ENCODE peak calls at places on chromosomes 12 and 14, in nine cellular contexts. C, S, A, W, P, Q, N, M and I are unnamed samples.

GRCh38 chr14:65224799-65225198 is 122.5 kb upstream of the MAX start:
- DNase-seq in C (no peak), S (no peak), A (peak), W (no peak), P (peak), Q (peak), N (no peak), M (no peak), I (peak)

GRCh38 chr14:105187935-105188524 is 6.9 kb upstream of the NUDT14 start:
- DNase-seq in C (no peak), S (no peak), A (peak), W (no peak), P (no peak), Q (no peak), N (peak), M (no peak), I (no peak)

GRCh38 chr12:97142737-97143450 is 235.8 kb downstream of the NEDD1 start:
- DNase-seq in C (no peak), S (no peak), A (no peak), W (no peak), P (no peak), Q (no peak), N (peak), M (no peak), I (no peak)

GRCh38 chr14:63045612-63046320 is 508 bp upstream of the KCNH5 start:
- DNase-seq in C (no peak), S (no peak), A (no peak), W (peak), P (no peak), Q (no peak), N (peak), M (no peak), I (no peak)

GRCh38 chr14:24398298-24398942 is 383 bp upstream of the NYNRIN start:
- DNase-seq in C (peak), S (no peak), A (no peak), W (no peak), P (no peak), Q (no peak), N (peak), M (peak), I (no peak)

GRCh38 chr12:40198601-40199000 is 26.2 kb upstream of the LRRK2 start:
- DNase-seq in C (no peak), S (no peak), A (no peak), W (no peak), P (no peak), Q (no peak), N (no peak), M (no peak), I (no peak)

GRCh38 chr14:33343016-33343415 is 404.3 kb downstream of the NPAS3 start:
- DNase-seq in C (no peak), S (no peak), A (no peak), W (no peak), P (no peak), Q (no peak), N (no peak), M (no peak), I (no peak)

GRCh38 chr12:46722737-46723136 is 103.1 kb downstream of the SLC38A4 start:
- DNase-seq in C (no peak), S (no peak), A (no peak), W (no peak), P (no peak), Q (no peak), N (no peak), M (no peak), I (no peak)

GRCh38 chr12:116855744-116856470 is 25.3 kb downstream of the HRK start:
- DNase-seq in C (no peak), S (no peak), A (no peak), W (no peak), P (no peak), Q (peak), N (no peak), M (no peak), I (no peak)

GRCh38 chr12:40515041-40515825 is 177.0 kb upstream of the CNTN1 start:
- DNase-seq in C (no peak), S (no peak), A (peak), W (no peak), P (no peak), Q (no peak), N (peak), M (no peak), I (peak)

GRCh38 chr12:52495385-52495784 is 2.3 kb upstream of the KRT6A start:
- DNase-seq in C (no peak), S (no peak), A (peak), W (no peak), P (no peak), Q (no peak), N (no peak), M (no peak), I (no peak)
- TF ChIP-seq CTCF in C (no peak), S (no peak), A (no peak), W (no peak), P (no peak), Q (no peak), N (no peak), M (no peak), I (no peak)

GRCh38 chr12:108691154-108691994 is 39.9 kb downstream of the CORO1C start:
- DNase-seq in C (peak), S (peak), A (peak), W (peak), P (peak), Q (peak), N (peak), M (peak), I (peak)
- H3K4me3 ChIP-seq in C (no peak), S (peak), A (peak), W (peak), P (peak), Q (peak), N (no peak), M (peak), I (peak)

GRCh38 chr14:53401646-53402045 is 248.5 kb upstream of the DDHD1 start:
- DNase-seq in C (no peak), S (no peak), A (no peak), W (no peak), P (no peak), Q (no peak), N (no peak), M (no peak), I (no peak)

DNA sequence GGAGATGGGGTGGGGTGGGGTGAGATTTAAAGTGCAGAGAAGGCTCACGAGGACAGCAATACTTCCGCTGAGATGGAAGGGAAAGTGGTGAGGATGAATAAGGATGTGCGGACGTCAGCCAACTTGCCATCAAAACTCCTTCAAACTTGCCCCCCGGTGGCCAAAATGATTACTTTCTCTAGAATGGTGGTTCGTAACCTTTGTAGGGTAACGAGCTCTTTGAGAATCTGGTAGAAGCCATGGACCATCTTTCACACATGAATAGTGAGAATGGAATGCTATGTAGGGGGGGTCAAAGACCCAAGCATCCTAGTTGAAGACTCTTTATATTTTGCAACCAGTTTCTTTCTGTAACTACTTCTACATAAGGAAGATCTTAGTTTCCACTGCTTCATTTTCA is 245.9 kb upstream of the DDHD1 start:
- DNase-seq in C (no peak), S (peak), A (peak), W (no peak), P (no peak), Q (no peak), N (no peak), M (no peak), I (peak)
- TF ChIP-seq CTCF in C (no peak), S (no peak), A (peak), W (no peak), P (no peak), Q (no peak), N (no peak), M (no peak), I (peak)

GRCh38 chr14:67010602-67011001 is 178.6 kb upstream of the GARIN2 start:
- DNase-seq in C (no peak), S (no peak), A (peak), W (no peak), P (no peak), Q (no peak), N (no peak), M (no peak), I (peak)
- H3K4me3 ChIP-seq in C (no peak), S (no peak), A (no peak), W (no peak), P (no peak), Q (no peak), N (no peak), M (no peak), I (no peak)

GRCh38 chr12:74418573-74418972 is 119.1 kb upstream of the ATXN7L3B start:
- DNase-seq in C (no peak), S (no peak), A (no peak), W (no peak), P (no peak), Q (no peak), N (no peak), M (no peak), I (no peak)

GRCh38 chr12:74412607-74413230 is 124.9 kb upstream of the ATXN7L3B start:
- DNase-seq in C (no peak), S (peak), A (peak), W (no peak), P (no peak), Q (no peak), N (no peak), M (no peak), I (peak)

GRCh38 chr12:74415633-74416032 is 122.0 kb upstream of the ATXN7L3B start:
- DNase-seq in C (no peak), S (peak), A (peak), W (no peak), P (no peak), Q (no peak), N (no peak), M (no peak), I (peak)
- TF ChIP-seq CTCF in C (peak), S (peak), A (peak), W (peak), P (no peak), Q (peak), N (peak), M (no peak), I (peak)

DNA sequence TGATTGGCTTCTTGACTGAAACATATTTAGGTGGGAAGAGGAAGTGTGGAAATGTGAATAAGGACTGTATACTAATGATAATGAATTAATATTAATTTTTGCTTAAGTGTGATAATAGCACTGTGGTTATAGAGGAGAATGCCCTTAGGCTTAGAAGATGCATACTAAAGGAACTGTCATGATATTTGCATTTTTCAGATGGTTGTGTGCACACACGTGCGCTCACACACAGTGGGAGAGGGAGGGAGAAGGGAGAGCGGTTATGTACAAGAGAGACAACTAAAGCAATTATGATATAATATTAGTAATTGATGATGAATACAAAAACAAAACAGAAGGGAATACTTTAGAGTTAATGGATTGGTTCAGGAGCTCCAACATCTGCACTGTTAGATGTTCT is 54.2 kb downstream of the RCOR1 start:
- DNase-seq in C (no peak), S (no peak), A (no peak), W (no peak), P (no peak), Q (no peak), N (no peak), M (no peak), I (no peak)
- H3K4me3 ChIP-seq in C (no peak), S (no peak), A (no peak), W (no peak), P (no peak), Q (no peak), N (no peak), M (no peak), I (no peak)

DNA sequence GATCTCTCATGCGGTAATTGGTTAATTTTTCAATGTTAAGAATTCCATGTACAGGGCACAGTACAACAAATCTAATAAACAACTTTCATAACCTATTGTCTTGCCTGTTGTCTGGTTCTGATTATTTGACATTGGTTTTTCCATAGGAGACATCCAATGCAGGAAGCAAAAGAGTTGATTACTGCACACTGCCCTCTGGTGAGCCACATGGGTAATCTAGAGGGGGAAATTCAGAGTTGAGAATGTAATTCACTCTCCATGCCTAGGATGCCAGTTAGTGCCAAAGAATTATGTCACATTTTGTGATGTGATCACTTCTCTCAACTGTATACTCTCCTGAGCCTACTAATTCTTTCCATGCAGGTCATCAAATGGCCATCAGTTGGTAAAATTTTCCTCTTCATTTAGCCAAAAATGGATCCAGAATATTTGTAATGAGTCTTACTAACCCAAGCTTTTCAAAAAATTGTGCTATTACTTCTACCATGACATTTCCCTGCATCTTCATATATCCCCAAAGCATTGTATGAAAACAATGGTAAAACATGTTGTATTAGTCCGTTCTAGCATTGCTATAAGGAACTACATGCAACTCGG is 17.7 kb upstream of the CCDC91 start:
- DNase-seq in C (no peak), S (peak), A (peak), W (no peak), P (no peak), Q (no peak), N (peak), M (no peak), I (peak)
- TF ChIP-seq CTCF in C (peak), S (peak), A (peak), W (peak), P (peak), Q (peak), N (peak), M (no peak), I (peak)

GRCh38 chr12:55745361-55746146 is 2.6 kb downstream of the GDF11 start:
- DNase-seq in C (no peak), S (peak), A (peak), W (no peak), P (no peak), Q (no peak), N (peak), M (peak), I (no peak)
- H3K4me3 ChIP-seq in C (no peak), S (peak), A (peak), W (peak), P (no peak), Q (no peak), N (peak), M (no peak), I (no peak)

GRCh38 chr14:95609398-95609990 is 74.6 kb downstream of the GLRX5 start:
- DNase-seq in C (peak), S (peak), A (peak), W (no peak), P (no peak), Q (no peak), N (peak), M (peak), I (peak)

GRCh38 chr14:95614335-95614734 is 71.9 kb upstream of the TCL1B start:
- DNase-seq in C (no peak), S (no peak), A (no peak), W (no peak), P (no peak), Q (no peak), N (peak), M (no peak), I (peak)

GRCh38 chr14:95611293-95611880 is 74.8 kb upstream of the TCL1B start:
- DNase-seq in C (no peak), S (no peak), A (no peak), W (no peak), P (no peak), Q (no peak), N (no peak), M (no peak), I (peak)
- TF ChIP-seq CTCF in C (no peak), S (no peak), A (no peak), W (no peak), P (no peak), Q (no peak), N (peak), M (no peak), I (peak)

GRCh38 chr14:70909788-70910614 is 2.7 kb downstream of the PCNX1 start:
- DNase-seq in C (peak), S (no peak), A (peak), W (no peak), P (no peak), Q (no peak), N (no peak), M (no peak), I (peak)
- H3K4me3 ChIP-seq in C (peak), S (no peak), A (peak), W (peak), P (no peak), Q (no peak), N (no peak), M (peak), I (peak)